ENCODE peak calls at places on chromosome 10, in four cellular contexts. N is body of pancreas, B is K562, D is IMR-90. V is an unnamed sample.

GRCh38 chr10:21499910-21500577 is 25.4 kb downstream of the SKIDA1 start:
- DNase-seq in B (no peak), N (no peak), D (no peak), V (no peak)

GRCh38 chr10:9634466-9634865 is 1383.2 kb upstream of the CELF2 start:
- DNase-seq in N (no peak), B (no peak), D (peak), V (no peak)

GRCh38 chr10:5488272-5489161 is 10.9 kb downstream of the CALML5 start:
- DNase-seq in B (no peak), N (peak), D (no peak), V (no peak)

GRCh38 chr10:32103721-32104120 is 47.5 kb upstream of the KIF5B start:
- DNase-seq in B (no peak), N (no peak), D (no peak), V (no peak)

GRCh38 chr10:70267161-70267933 is 16.5 kb downstream of the NPFFR1 start:
- DNase-seq in D (peak), B (peak), N (peak), V (peak)

GRCh38 chr10:132941640-132942051 is 724 bp downstream of the CFAP46 start:
- DNase-seq in D (no peak), N (no peak), B (no peak), V (no peak)

GRCh38 chr10:122646511-122647382 is 52.9 kb downstream of the C10orf120 start:
- DNase-seq in N (no peak), B (no peak), D (no peak), V (no peak)

GRCh38 chr10:132749428-132749780 is 36.5 kb downstream of the NKX6-2 start:
- DNase-seq in D (no peak), B (no peak), N (no peak), V (no peak)

GRCh38 chr10:7272008-7272407 is 138.8 kb downstream of the SFMBT2 start:
- DNase-seq in B (no peak), D (no peak), N (no peak), V (no peak)

GRCh38 chr10:98045785-98046389 is 15.5 kb upstream of the CRTAC1 start:
- DNase-seq in N (peak), B (peak), D (peak), V (peak)

GRCh38 chr10:99172130-99172738 is 63.4 kb downstream of the HPSE2 start:
- DNase-seq in B (peak), D (peak), N (peak), V (peak)

GRCh38 chr10:79246209-79246581 is 101.1 kb upstream of the PPIF start:
- DNase-seq in B (no peak), D (no peak), N (peak), V (no peak)

GRCh38 chr10:114550756-114551290 is 107.3 kb downstream of the ABLIM1 start:
- DNase-seq in B (no peak), N (no peak), D (peak), V (no peak)

GRCh38 chr10:63430091-63430998 is 35.4 kb downstream of the JMJD1C start:
- DNase-seq in N (no peak), B (no peak), D (peak), V (peak)

DNA sequence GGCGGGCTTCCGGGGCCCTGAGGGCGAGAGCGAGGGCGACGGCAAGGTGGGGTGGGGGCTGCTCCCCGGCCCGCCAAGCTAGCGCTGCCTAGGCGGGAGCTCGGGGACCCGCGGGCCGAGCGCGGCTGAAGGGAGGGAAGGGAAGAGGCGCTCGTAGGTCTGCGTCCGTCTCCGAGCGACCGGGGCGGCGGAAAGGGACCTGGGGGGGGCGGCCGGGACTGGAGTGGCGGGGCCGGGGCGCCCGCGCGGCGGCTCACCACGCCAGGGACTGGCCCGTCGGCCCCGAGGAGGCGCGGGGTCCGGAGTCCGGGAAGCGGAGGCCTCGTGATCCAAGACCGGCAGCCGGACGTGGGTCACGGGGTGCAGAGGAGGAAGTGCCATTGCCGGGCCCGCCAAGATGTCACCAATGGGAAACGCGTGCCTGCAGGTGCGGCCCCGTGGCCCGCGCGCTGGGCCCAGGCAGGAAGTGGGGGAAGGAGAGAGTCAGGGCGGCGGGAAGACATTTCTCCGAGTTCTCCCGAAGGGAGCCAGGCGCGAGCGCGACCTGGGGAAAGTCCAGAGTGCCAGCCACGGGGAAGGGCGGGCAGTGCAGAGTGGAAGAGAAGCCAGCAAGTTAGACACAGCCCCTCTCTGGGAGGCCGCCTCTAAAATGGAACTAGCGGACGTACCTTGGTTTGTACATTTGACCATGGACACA is 11.9 kb downstream of the HNRNPF start:
- DNase-seq in D (peak), B (peak), N (peak), V (peak)
- TF ChIP-seq POLR2A in D (peak), B (peak), N (peak), V (peak)

DNA sequence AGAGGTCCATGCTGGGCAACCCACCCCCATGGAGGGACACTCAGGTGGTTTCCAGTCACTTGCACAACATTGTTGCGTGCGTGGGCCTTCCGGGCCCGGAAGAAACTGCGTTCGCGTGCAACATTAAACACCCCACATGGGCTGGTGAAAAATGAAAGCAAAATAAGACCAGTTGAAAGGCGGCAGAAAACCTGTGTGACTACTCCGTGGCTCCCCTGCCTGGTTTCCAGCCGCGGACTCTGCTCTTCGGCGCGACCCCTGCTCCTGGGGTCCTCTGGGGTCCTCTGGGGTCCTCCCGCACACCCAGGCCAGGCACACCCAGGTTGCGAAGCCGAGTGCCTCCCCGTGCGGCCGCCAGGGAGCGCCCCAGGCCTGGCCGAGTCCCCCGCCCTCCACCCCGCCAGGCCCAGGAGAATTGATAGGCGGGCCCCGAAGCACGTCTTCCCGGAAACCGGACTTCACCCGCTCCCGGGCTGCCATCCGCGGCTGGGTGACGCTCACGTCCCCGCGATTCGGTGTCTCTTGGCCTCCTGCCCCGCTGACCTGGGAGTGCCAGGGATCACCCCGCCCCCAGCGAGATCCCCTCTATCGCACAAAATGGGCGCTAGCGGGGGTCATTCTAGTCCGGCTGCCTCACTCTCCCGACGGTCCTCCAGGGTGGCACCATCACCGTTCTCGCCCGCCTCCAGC is 1.9 kb upstream of the SH2D4B start:
- DNase-seq in B (peak), N (peak), D (no peak), V (no peak)
- TF ChIP-seq POLR2A in B (no peak), N (peak), D (no peak), V (no peak)

DNA sequence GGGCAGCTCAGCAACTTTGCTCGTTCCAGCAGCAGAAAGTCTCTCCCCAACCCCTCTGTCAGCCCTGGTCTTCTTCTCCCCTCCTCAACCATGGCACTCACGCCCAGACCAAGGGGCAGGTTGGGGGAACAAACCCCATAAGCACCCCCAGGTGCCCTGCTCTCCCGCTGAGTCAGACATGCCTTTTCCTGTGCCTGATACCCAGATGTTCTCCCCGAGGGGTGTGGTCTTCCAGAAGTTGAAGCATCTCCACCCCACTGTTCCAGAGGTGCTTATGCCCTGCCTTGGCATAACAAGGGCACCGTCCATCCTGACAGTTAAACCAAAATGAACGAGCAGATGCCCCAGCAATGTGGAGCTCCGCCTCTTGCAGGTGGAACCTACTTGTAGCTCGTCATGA is 67.1 kb downstream of the C10orf143 start:
- DNase-seq in D (no peak), B (no peak), N (no peak), V (no peak)
- TF ChIP-seq POLR2A in D (no peak), B (no peak), N (no peak), V (no peak)

DNA sequence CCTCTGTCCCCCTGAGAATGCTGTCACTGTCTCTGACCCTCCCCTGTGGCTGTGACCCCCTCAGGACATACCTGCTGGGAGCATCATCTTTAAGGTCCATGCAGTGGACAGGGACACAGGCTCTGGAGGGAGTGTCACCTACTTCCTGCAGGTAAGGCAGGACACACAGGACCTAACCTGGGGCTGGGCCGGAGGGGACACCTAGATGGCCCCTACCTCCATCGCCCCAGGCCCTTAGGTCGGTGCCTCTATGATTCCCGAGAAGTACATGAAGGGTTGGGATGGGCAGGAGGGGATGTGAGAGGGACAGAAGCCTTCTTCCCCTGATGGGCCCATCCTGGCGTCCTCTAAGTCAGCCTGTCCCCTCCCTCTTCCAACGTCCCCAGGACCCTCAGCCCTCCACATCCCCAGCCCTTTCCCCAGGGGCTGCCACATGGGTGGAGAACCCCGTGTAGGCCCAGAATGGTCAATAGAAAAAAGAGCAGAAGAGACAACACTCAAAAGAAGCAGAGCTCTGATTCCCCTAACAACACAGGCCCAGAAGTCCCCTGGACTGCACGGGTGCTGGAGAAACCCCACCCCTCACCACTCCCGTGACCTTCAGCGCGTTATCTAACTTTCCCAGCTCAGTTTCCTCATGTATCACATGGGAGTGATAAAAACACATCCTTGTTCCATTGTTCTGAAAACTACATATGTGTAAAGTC is 6.4 kb downstream of the CDHR1 start:
- DNase-seq in D (no peak), B (peak), N (no peak), V (no peak)
- TF ChIP-seq POLR2A in D (no peak), B (no peak), N (no peak), V (no peak)

GRCh38 chr10:103661951-103662405 is 168.5 kb downstream of the NEURL1 start:
- DNase-seq in B (no peak), N (no peak), D (no peak), V (no peak)

GRCh38 chr10:103661198-103661950 is 167.9 kb downstream of the NEURL1 start:
- DNase-seq in D (peak), N (peak), B (no peak), V (no peak)

GRCh38 chr10:103658049-103658577 is 164.6 kb downstream of the NEURL1 start:
- DNase-seq in D (no peak), B (no peak), N (no peak), V (no peak)

GRCh38 chr10:103660364-103661197 is 167.1 kb downstream of the NEURL1 start:
- DNase-seq in N (peak), D (peak), B (no peak), V (no peak)

DNA sequence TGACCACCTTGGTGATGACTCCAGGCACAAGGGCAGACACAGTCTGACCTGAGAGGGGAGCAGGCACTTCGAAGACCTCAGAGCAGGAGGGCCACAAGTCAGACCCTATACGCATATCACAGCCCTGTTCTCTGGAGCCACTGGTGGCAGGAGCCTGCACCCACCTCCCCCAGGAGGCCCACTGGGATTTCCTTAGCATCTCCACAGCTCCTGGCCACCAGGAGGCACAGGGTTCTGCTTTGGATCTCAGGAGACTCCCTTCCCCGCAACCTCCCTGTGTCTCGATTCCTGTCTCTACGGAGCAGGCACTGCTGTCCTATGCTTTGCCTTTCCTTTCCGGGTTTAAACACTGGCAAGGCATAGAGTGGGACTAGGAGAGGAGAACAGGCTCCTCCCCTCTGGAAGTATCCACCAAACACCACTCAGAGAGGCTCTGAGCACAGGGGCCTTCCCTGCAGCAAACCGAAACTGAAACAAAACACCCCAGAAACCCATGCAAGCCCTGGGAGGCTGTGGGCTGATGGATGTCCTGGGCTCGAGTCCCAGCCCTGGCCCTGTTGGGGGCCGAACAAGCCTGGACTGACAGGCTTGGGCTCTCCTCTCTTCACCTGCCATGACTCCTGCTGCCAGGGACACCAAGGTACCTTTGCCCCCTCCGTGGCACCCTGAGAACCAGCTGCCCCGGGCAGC is 166.3 kb downstream of the NEURL1 start:
- DNase-seq in N (peak), B (no peak), D (peak), V (peak)
- TF ChIP-seq POLR2A in N (peak), B (no peak), D (peak), V (peak)

GRCh38 chr10:45418859-45419672 is 45.0 kb downstream of the ALOX5 start:
- DNase-seq in D (peak), N (peak), B (no peak), V (no peak)
- TF ChIP-seq POLR2A in D (no peak), N (peak), B (no peak), V (no peak)

GRCh38 chr10:103890688-103891087 is 27.3 kb downstream of the STN1 start:
- DNase-seq in D (no peak), B (no peak), N (no peak), V (no peak)

GRCh38 chr10:103888113-103888841 is 29.7 kb downstream of the STN1 start:
- DNase-seq in N (peak), B (peak), D (peak), V (peak)

GRCh38 chr10:103892181-103892580 is 25.8 kb downstream of the STN1 start:
- DNase-seq in N (no peak), B (no peak), D (no peak), V (no peak)

GRCh38 chr10:103889121-103889720 is 28.8 kb downstream of the STN1 start:
- DNase-seq in D (no peak), N (no peak), B (no peak), V (no peak)

GRCh38 chr10:103890194-103890658 is 27.8 kb downstream of the STN1 start:
- DNase-seq in N (peak), D (peak), B (no peak), V (no peak)
- TF ChIP-seq POLR2A in N (peak), D (no peak), B (no peak), V (no peak)

DNA sequence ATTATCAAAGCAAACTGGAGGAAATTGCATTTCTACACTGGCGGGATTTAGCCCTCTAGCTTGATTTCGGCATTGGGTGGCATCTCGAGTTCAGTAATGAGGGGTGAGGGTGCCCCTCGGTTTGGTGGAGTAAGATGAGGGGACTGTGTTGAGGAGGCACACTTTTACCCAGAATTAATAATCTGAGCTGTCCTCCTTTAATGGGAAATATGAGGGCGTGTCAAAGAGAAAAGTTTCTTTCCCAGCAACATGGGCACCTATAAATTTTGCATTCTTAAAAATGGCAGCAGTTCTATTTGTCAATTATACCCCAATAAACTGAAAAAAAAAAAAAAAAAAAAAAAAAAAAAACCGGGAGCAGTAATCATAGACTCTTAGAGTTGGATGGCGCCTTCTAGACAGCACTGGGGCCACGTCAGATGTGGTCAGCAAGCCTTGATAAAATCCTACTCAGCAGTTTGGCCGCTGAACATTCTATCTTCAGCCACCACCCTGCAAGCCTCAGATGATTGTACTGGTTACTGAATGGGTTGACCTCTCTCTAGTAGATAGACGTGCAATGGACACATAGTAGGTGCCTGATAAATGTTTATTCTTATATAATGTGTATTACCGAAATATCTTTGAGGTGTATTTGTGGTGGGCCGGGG is 931 bp downstream of the PAPSS2 start:
- DNase-seq in B (peak), D (peak), N (peak), V (no peak)
- TF ChIP-seq POLR2A in B (no peak), D (no peak), N (no peak), V (no peak)

GRCh38 chr10:61903184-61903990 is 1.9 kb downstream of the ARID5B start:
- DNase-seq in D (peak), B (peak), N (peak), V (no peak)
- TF ChIP-seq POLR2A in D (no peak), B (no peak), N (peak), V (no peak)

V was measured in H54.